ENCODE peak calls at places on chromosomes 1 and 21, in six cellular contexts. One of them, this sample, is unnamed.

GRCh38 chr1:181733486-181733885 is 250.2 kb downstream of the CACNA1E start:
- DNase-seq in trophoblast cell: no peak
- DNase-seq in IMR-90: no peak
- DNase-seq in H1: no peak
- DNase-seq in neuronal stem cell: no peak
- DNase-seq in H9: no peak
- DNase-seq in this sample: no peak

GRCh38 chr1:228939001-228939691 is 203.9 kb downstream of the RHOU start:
- DNase-seq in trophoblast cell: no peak
- DNase-seq in IMR-90: no peak
- DNase-seq in H1: no peak
- DNase-seq in neuronal stem cell: no peak
- DNase-seq in H9: no peak
- DNase-seq in this sample: no peak

GRCh38 chr1:46317323-46317722 is 13.8 kb downstream of the UQCRH start:
- DNase-seq in trophoblast cell: no peak
- DNase-seq in IMR-90: no peak
- DNase-seq in H1: no peak
- DNase-seq in neuronal stem cell: no peak
- DNase-seq in H9: no peak
- DNase-seq in this sample: no peak

GRCh38 chr1:7109901-7110300 is 324.6 kb downstream of the CAMTA1 start:
- DNase-seq in trophoblast cell: no peak
- DNase-seq in IMR-90: no peak
- DNase-seq in H1: no peak
- DNase-seq in neuronal stem cell: no peak
- DNase-seq in H9: no peak
- DNase-seq in this sample: no peak

GRCh38 chr1:237084399-237085077 is 42.6 kb downstream of the RYR2 start:
- DNase-seq in trophoblast cell: no peak
- DNase-seq in IMR-90: no peak
- DNase-seq in H1: peak
- DNase-seq in neuronal stem cell: no peak
- DNase-seq in H9: no peak
- DNase-seq in this sample: no peak

GRCh38 chr1:106814418-106814817 is 242.1 kb upstream of the PRMT6 start:
- DNase-seq in trophoblast cell: no peak
- DNase-seq in IMR-90: no peak
- DNase-seq in H1: no peak
- DNase-seq in neuronal stem cell: no peak
- DNase-seq in H9: no peak
- DNase-seq in this sample: no peak

GRCh38 chr1:201426395-201427310 is 5.1 kb upstream of the TNNI1 start:
- DNase-seq in trophoblast cell: no peak
- DNase-seq in IMR-90: no peak
- DNase-seq in H1: no peak
- DNase-seq in neuronal stem cell: no peak
- DNase-seq in H9: no peak
- DNase-seq in this sample: no peak

GRCh38 chr1:40312238-40313205 is 4.6 kb downstream of the COL9A2 start:
- DNase-seq in trophoblast cell: no peak
- DNase-seq in IMR-90: no peak
- DNase-seq in H1: no peak
- DNase-seq in neuronal stem cell: no peak
- DNase-seq in H9: no peak
- DNase-seq in this sample: no peak

GRCh38 chr21:40054403-40054802 is 187.2 kb downstream of the PCP4 start:
- DNase-seq in trophoblast cell: no peak
- DNase-seq in IMR-90: no peak
- DNase-seq in H1: no peak
- DNase-seq in neuronal stem cell: no peak
- DNase-seq in H9: no peak
- DNase-seq in this sample: no peak

GRCh38 chr1:158506369-158506987 is 34.5 kb downstream of the OR10R2 start:
- DNase-seq in trophoblast cell: peak
- DNase-seq in IMR-90: peak
- DNase-seq in H1: peak
- DNase-seq in neuronal stem cell: no peak
- DNase-seq in H9: peak
- DNase-seq in this sample: peak

GRCh38 chr1:174519845-174520244 is 72.1 kb downstream of the GPR52 start:
- DNase-seq in trophoblast cell: no peak
- DNase-seq in IMR-90: no peak
- DNase-seq in H1: no peak
- DNase-seq in neuronal stem cell: no peak
- DNase-seq in H9: no peak
- DNase-seq in this sample: no peak

GRCh38 chr1:238895911-238896310 is 490.5 kb upstream of the CHRM3 start:
- DNase-seq in trophoblast cell: no peak
- DNase-seq in IMR-90: no peak
- DNase-seq in H1: no peak
- DNase-seq in neuronal stem cell: no peak
- DNase-seq in H9: no peak
- DNase-seq in this sample: no peak

GRCh38 chr21:26842300-26842699 is 2.9 kb downstream of the ADAMTS1 start:
- DNase-seq in trophoblast cell: no peak
- DNase-seq in IMR-90: peak
- DNase-seq in H1: no peak
- DNase-seq in neuronal stem cell: no peak
- DNase-seq in H9: no peak
- DNase-seq in this sample: peak

GRCh38 chr1:18928406-18928805 is 26.1 kb upstream of the ALDH4A1 start:
- DNase-seq in trophoblast cell: no peak
- DNase-seq in IMR-90: no peak
- DNase-seq in H1: no peak
- DNase-seq in neuronal stem cell: no peak
- DNase-seq in H9: no peak
- DNase-seq in this sample: no peak

GRCh38 chr1:106926748-106927582 is 129.5 kb upstream of the PRMT6 start:
- DNase-seq in trophoblast cell: no peak
- DNase-seq in IMR-90: peak
- DNase-seq in H1: no peak
- DNase-seq in neuronal stem cell: no peak
- DNase-seq in H9: no peak
- DNase-seq in this sample: no peak

GRCh38 chr1:24133819-24134218 is 9.1 kb downstream of the IL22RA1 start:
- DNase-seq in trophoblast cell: no peak
- DNase-seq in IMR-90: no peak
- DNase-seq in H1: no peak
- DNase-seq in neuronal stem cell: no peak
- DNase-seq in H9: no peak
- DNase-seq in this sample: no peak

GRCh38 chr1:18354657-18355056 is 126.1 kb upstream of the KLHDC7A start:
- DNase-seq in trophoblast cell: no peak
- DNase-seq in IMR-90: no peak
- DNase-seq in H1: no peak
- DNase-seq in neuronal stem cell: no peak
- DNase-seq in H9: no peak
- DNase-seq in this sample: no peak

GRCh38 chr1:110542730-110543129 is 23.8 kb upstream of the KCNA10 start:
- DNase-seq in trophoblast cell: peak
- DNase-seq in IMR-90: peak
- DNase-seq in H1: no peak
- DNase-seq in neuronal stem cell: peak
- DNase-seq in H9: no peak
- DNase-seq in this sample: peak

GRCh38 chr1:212452323-212453155 is 19.8 kb downstream of the NENF start:
- DNase-seq in trophoblast cell: no peak
- DNase-seq in IMR-90: peak
- DNase-seq in H1: no peak
- DNase-seq in neuronal stem cell: no peak
- DNase-seq in H9: no peak
- DNase-seq in this sample: peak

GRCh38 chr21:44303490-44303981 is 3.7 kb downstream of the PFKL start:
- DNase-seq in trophoblast cell: no peak
- DNase-seq in IMR-90: no peak
- DNase-seq in H1: no peak
- DNase-seq in neuronal stem cell: no peak
- DNase-seq in H9: no peak
- DNase-seq in this sample: no peak

GRCh38 chr1:121587777-121588176 is 403.0 kb downstream of the SRGAP2C start:
- DNase-seq in trophoblast cell: no peak
- DNase-seq in IMR-90: no peak
- DNase-seq in H1: no peak
- DNase-seq in neuronal stem cell: no peak
- DNase-seq in H9: no peak
- DNase-seq in this sample: peak

GRCh38 chr1:201763439-201764140 is 65.4 kb upstream of the IPO9 start:
- DNase-seq in trophoblast cell: no peak
- DNase-seq in IMR-90: peak
- DNase-seq in H1: no peak
- DNase-seq in neuronal stem cell: no peak
- DNase-seq in H9: no peak
- DNase-seq in this sample: no peak

GRCh38 chr1:31551206-31551605 is 25.1 kb upstream of the TINAGL1 start:
- DNase-seq in trophoblast cell: no peak
- DNase-seq in IMR-90: no peak
- DNase-seq in H1: no peak
- DNase-seq in neuronal stem cell: no peak
- DNase-seq in H9: no peak
- DNase-seq in this sample: no peak

GRCh38 chr1:31548899-31549806 is 27.2 kb upstream of the TINAGL1 start:
- DNase-seq in trophoblast cell: peak
- DNase-seq in IMR-90: peak
- DNase-seq in H1: peak
- DNase-seq in neuronal stem cell: peak
- DNase-seq in H9: peak
- DNase-seq in this sample: peak

GRCh38 chr1:31545927-31546540 is 30.3 kb upstream of the TINAGL1 start:
- DNase-seq in trophoblast cell: no peak
- DNase-seq in IMR-90: no peak
- DNase-seq in H1: no peak
- DNase-seq in neuronal stem cell: no peak
- DNase-seq in H9: no peak
- DNase-seq in this sample: no peak

GRCh38 chr1:31549807-31550620 is 26.3 kb upstream of the TINAGL1 start:
- DNase-seq in trophoblast cell: peak
- DNase-seq in IMR-90: no peak
- DNase-seq in H1: no peak
- DNase-seq in neuronal stem cell: no peak
- DNase-seq in H9: no peak
- DNase-seq in this sample: peak

GRCh38 chr1:31548518-31548898 is 27.8 kb upstream of the TINAGL1 start:
- DNase-seq in trophoblast cell: peak
- DNase-seq in IMR-90: peak
- DNase-seq in H1: no peak
- DNase-seq in neuronal stem cell: no peak
- DNase-seq in H9: peak
- DNase-seq in this sample: no peak
- H2BK5ac ChIP-seq in trophoblast cell: peak
- H2BK5ac ChIP-seq in IMR-90: no peak
- H2BK5ac ChIP-seq in H1: peak
- H2BK5ac ChIP-seq in neuronal stem cell: peak
- H2BK5ac ChIP-seq in H9: no peak
- H2BK5ac ChIP-seq in this sample: no peak

GRCh38 chr1:226634611-226635246 is 86.2 kb downstream of the STUM start:
- DNase-seq in trophoblast cell: no peak
- DNase-seq in IMR-90: no peak
- DNase-seq in H1: no peak
- DNase-seq in neuronal stem cell: no peak
- DNase-seq in H9: no peak
- DNase-seq in this sample: no peak
- H3K9ac ChIP-seq in trophoblast cell: no peak
- H3K9ac ChIP-seq in IMR-90: no peak
- H3K9ac ChIP-seq in H1: no peak
- H3K9ac ChIP-seq in neuronal stem cell: peak
- H3K9ac ChIP-seq in H9: no peak
- H3K9ac ChIP-seq in this sample: no peak

GRCh38 chr1:197786280-197786679 is 11.0 kb upstream of the DENND1B start:
- DNase-seq in trophoblast cell: peak
- DNase-seq in IMR-90: no peak
- DNase-seq in H1: no peak
- DNase-seq in neuronal stem cell: no peak
- DNase-seq in H9: no peak
- DNase-seq in this sample: no peak

GRCh38 chr1:197781998-197782718 is 6.9 kb upstream of the DENND1B start:
- DNase-seq in trophoblast cell: peak
- DNase-seq in IMR-90: peak
- DNase-seq in H1: no peak
- DNase-seq in neuronal stem cell: no peak
- DNase-seq in H9: no peak
- DNase-seq in this sample: peak

GRCh38 chr1:197779921-197780320 is 4.6 kb upstream of the DENND1B start:
- DNase-seq in trophoblast cell: no peak
- DNase-seq in IMR-90: no peak
- DNase-seq in H1: no peak
- DNase-seq in neuronal stem cell: no peak
- DNase-seq in H9: no peak
- DNase-seq in this sample: no peak

GRCh38 chr1:197783510-197783948 is 8.2 kb upstream of the DENND1B start:
- DNase-seq in trophoblast cell: no peak
- DNase-seq in IMR-90: peak
- DNase-seq in H1: no peak
- DNase-seq in neuronal stem cell: no peak
- DNase-seq in H9: no peak
- DNase-seq in this sample: peak

DNA sequence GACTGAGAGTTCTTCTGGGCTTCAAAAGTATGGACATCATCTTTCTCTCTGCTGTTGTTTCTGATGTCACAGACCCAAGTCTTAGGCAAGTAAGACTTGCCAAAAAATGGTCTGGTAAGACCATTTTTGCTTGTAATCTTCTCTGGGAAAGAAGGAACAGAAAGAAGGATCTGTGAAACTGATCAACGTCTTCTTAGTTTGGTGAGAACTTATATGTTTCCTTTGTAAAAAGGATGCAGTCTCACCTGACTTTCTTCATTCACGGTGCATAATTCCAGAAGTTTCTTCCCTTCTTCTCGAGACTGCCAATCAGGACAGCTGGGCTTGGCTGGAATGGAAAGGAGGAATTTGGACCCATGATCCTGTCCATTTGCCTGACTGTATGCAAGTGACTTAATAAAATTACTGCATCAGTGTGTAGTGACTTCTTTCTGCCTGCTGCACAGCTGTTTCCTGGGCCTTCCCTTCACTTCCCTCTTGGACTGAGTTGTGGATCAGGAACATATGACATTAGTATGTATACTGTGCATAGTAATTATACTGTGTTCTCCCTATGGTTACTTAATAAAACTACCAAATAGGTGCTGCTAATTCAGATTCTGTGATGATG is 7.5 kb upstream of the DENND1B start:
- DNase-seq in trophoblast cell: no peak
- DNase-seq in IMR-90: no peak
- DNase-seq in H1: no peak
- DNase-seq in neuronal stem cell: no peak
- DNase-seq in H9: no peak
- DNase-seq in this sample: peak
- H4K91ac ChIP-seq in trophoblast cell: peak
- H4K91ac ChIP-seq in IMR-90: peak
- H4K91ac ChIP-seq in H1: no peak
- H4K91ac ChIP-seq in neuronal stem cell: no peak
- H4K91ac ChIP-seq in H9: no peak
- H4K91ac ChIP-seq in this sample: no peak

DNA sequence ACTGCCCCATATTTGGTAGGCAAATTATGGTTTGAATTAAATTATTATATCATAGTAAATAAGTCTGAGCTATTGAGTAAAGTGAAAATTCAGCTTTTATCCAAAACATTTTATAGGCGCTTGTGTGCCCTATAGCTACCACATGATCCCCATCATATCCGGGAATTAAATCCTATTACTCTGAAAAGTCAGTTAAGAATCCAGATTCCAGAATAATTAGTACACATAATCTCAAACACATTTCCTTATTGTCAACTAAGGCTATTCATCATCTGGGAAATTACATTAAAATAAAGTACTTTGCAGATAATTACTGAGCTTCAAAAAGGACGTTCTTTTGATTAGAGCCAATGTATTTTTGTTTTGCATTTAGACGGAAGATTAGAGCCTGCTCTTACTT is 72.3 kb downstream of the CTH start:
- DNase-seq in trophoblast cell: no peak
- DNase-seq in IMR-90: no peak
- DNase-seq in H1: no peak
- DNase-seq in neuronal stem cell: no peak
- DNase-seq in H9: no peak
- DNase-seq in this sample: no peak
- H2BK5ac ChIP-seq in trophoblast cell: no peak
- H2BK5ac ChIP-seq in IMR-90: no peak
- H2BK5ac ChIP-seq in H1: no peak
- H2BK5ac ChIP-seq in neuronal stem cell: no peak
- H2BK5ac ChIP-seq in H9: no peak
- H2BK5ac ChIP-seq in this sample: no peak